ENCODE peak calls at places on chromosomes 2 and 18, in nine cellular contexts. One of them, this sample, is unnamed.
A peak's percentile ranks its signal among the peaks of the same experiment; 100 is the strongest.

GRCh38 chr2:880201-880970 is 70.3 kb upstream of the SNTG2 start:
- DNase-seq in lower lobe of right lung: no peak
- DNase-seq in nephron progenitor cell: no peak
- DNase-seq in AG04450: no peak
- DNase-seq in cardiac fibroblast: no peak
- DNase-seq in thoracic aorta: no peak
- DNase-seq in GM12865: no peak
- DNase-seq in activated CD8-positive, alpha-beta T cell treated with anti-CD3 and anti-CD28 coated beads for 36 hours: no peak
- DNase-seq in GM13977: no peak
- DNase-seq in this sample: no peak

GRCh38 chr2:179274749-179275148 is 10.1 kb upstream of the SESTD1 start:
- DNase-seq in lower lobe of right lung: no peak
- DNase-seq in nephron progenitor cell: no peak
- DNase-seq in AG04450: no peak
- DNase-seq in cardiac fibroblast: peak; percentile 47
- DNase-seq in thoracic aorta: no peak
- DNase-seq in GM12865: peak; percentile 69
- DNase-seq in activated CD8-positive, alpha-beta T cell treated with anti-CD3 and anti-CD28 coated beads for 36 hours: no peak
- DNase-seq in GM13977: no peak
- DNase-seq in this sample: no peak

GRCh38 chr2:10449838-10450691 is 1.9 kb upstream of the ODC1 start:
- DNase-seq in lower lobe of right lung: peak; percentile 56
- DNase-seq in nephron progenitor cell: no peak
- DNase-seq in AG04450: no peak
- DNase-seq in cardiac fibroblast: peak; percentile 38
- DNase-seq in thoracic aorta: no peak
- DNase-seq in GM12865: no peak
- DNase-seq in activated CD8-positive, alpha-beta T cell treated with anti-CD3 and anti-CD28 coated beads for 36 hours: no peak
- DNase-seq in GM13977: no peak
- DNase-seq in this sample: no peak

GRCh38 chr2:29766191-29766590 is 155.2 kb downstream of the ALK start:
- DNase-seq in lower lobe of right lung: no peak
- DNase-seq in nephron progenitor cell: no peak
- DNase-seq in AG04450: peak; percentile 45
- DNase-seq in cardiac fibroblast: peak; percentile 67
- DNase-seq in thoracic aorta: no peak
- DNase-seq in GM12865: no peak
- DNase-seq in activated CD8-positive, alpha-beta T cell treated with anti-CD3 and anti-CD28 coated beads for 36 hours: no peak
- DNase-seq in GM13977: no peak
- DNase-seq in this sample: no peak

GRCh38 chr2:146982393-146982846 is 862.4 kb upstream of the ACVR2A start:
- DNase-seq in lower lobe of right lung: peak; percentile 46
- DNase-seq in nephron progenitor cell: no peak
- DNase-seq in AG04450: peak; percentile 13
- DNase-seq in cardiac fibroblast: peak; percentile 94
- DNase-seq in thoracic aorta: no peak
- DNase-seq in GM12865: no peak
- DNase-seq in activated CD8-positive, alpha-beta T cell treated with anti-CD3 and anti-CD28 coated beads for 36 hours: no peak
- DNase-seq in GM13977: no peak
- DNase-seq in this sample: no peak

GRCh38 chr2:172462393-172463381 is 35.3 kb downstream of the ITGA6 start:
- DNase-seq in lower lobe of right lung: no peak
- DNase-seq in nephron progenitor cell: no peak
- DNase-seq in AG04450: no peak
- DNase-seq in cardiac fibroblast: no peak
- DNase-seq in thoracic aorta: no peak
- DNase-seq in GM12865: peak; percentile 47
- DNase-seq in activated CD8-positive, alpha-beta T cell treated with anti-CD3 and anti-CD28 coated beads for 36 hours: peak; percentile 55
- DNase-seq in GM13977: no peak
- DNase-seq in this sample: no peak

GRCh38 chr18:2845175-2845574 is 1.6 kb upstream of the EMILIN2 start:
- DNase-seq in lower lobe of right lung: no peak
- DNase-seq in nephron progenitor cell: no peak
- DNase-seq in AG04450: no peak
- DNase-seq in cardiac fibroblast: no peak
- DNase-seq in thoracic aorta: no peak
- DNase-seq in GM12865: peak; percentile 6
- DNase-seq in activated CD8-positive, alpha-beta T cell treated with anti-CD3 and anti-CD28 coated beads for 36 hours: no peak
- DNase-seq in GM13977: no peak
- DNase-seq in this sample: no peak

GRCh38 chr2:216004408-216005283 is 8.7 kb downstream of the MREG start:
- DNase-seq in lower lobe of right lung: no peak
- DNase-seq in nephron progenitor cell: no peak
- DNase-seq in AG04450: no peak
- DNase-seq in cardiac fibroblast: no peak
- DNase-seq in thoracic aorta: no peak
- DNase-seq in GM12865: peak; percentile 70
- DNase-seq in activated CD8-positive, alpha-beta T cell treated with anti-CD3 and anti-CD28 coated beads for 36 hours: peak; percentile 44
- DNase-seq in GM13977: no peak
- DNase-seq in this sample: no peak

GRCh38 chr2:74548919-74549684 is 4.6 kb downstream of the LOXL3 start:
- DNase-seq in lower lobe of right lung: peak; percentile 79
- DNase-seq in nephron progenitor cell: peak; percentile 74
- DNase-seq in AG04450: no peak
- DNase-seq in cardiac fibroblast: peak; percentile 54
- DNase-seq in thoracic aorta: no peak
- DNase-seq in GM12865: peak; percentile 65
- DNase-seq in activated CD8-positive, alpha-beta T cell treated with anti-CD3 and anti-CD28 coated beads for 36 hours: peak; percentile 37
- DNase-seq in GM13977: peak; percentile 84
- DNase-seq in this sample: peak; percentile 74

GRCh38 chr2:172021955-172022354 is 22.2 kb downstream of the METAP1D start:
- DNase-seq in lower lobe of right lung: no peak
- DNase-seq in nephron progenitor cell: peak; percentile 37
- DNase-seq in AG04450: no peak
- DNase-seq in cardiac fibroblast: peak; percentile 70
- DNase-seq in thoracic aorta: no peak
- DNase-seq in GM12865: no peak
- DNase-seq in activated CD8-positive, alpha-beta T cell treated with anti-CD3 and anti-CD28 coated beads for 36 hours: no peak
- DNase-seq in GM13977: no peak
- DNase-seq in this sample: no peak

GRCh38 chr2:171084128-171084527 is 76.6 kb downstream of the TLK1 start:
- DNase-seq in lower lobe of right lung: no peak
- DNase-seq in nephron progenitor cell: no peak
- DNase-seq in AG04450: no peak
- DNase-seq in cardiac fibroblast: no peak
- DNase-seq in thoracic aorta: no peak
- DNase-seq in GM12865: peak; percentile 26
- DNase-seq in activated CD8-positive, alpha-beta T cell treated with anti-CD3 and anti-CD28 coated beads for 36 hours: no peak
- DNase-seq in GM13977: no peak
- DNase-seq in this sample: no peak

GRCh38 chr2:105237045-105237765 is 4.3 kb upstream of the GPR45 start:
- DNase-seq in lower lobe of right lung: no peak
- DNase-seq in nephron progenitor cell: no peak
- DNase-seq in AG04450: no peak
- DNase-seq in cardiac fibroblast: no peak
- DNase-seq in thoracic aorta: no peak
- DNase-seq in GM12865: no peak
- DNase-seq in activated CD8-positive, alpha-beta T cell treated with anti-CD3 and anti-CD28 coated beads for 36 hours: peak; percentile 25
- DNase-seq in GM13977: peak; percentile 45
- DNase-seq in this sample: no peak

GRCh38 chr2:102091121-102091520 is 51.4 kb upstream of the IL1R1 start:
- DNase-seq in lower lobe of right lung: no peak
- DNase-seq in nephron progenitor cell: no peak
- DNase-seq in AG04450: no peak
- DNase-seq in cardiac fibroblast: no peak
- DNase-seq in thoracic aorta: no peak
- DNase-seq in GM12865: no peak
- DNase-seq in activated CD8-positive, alpha-beta T cell treated with anti-CD3 and anti-CD28 coated beads for 36 hours: no peak
- DNase-seq in GM13977: no peak
- DNase-seq in this sample: no peak

GRCh38 chr2:20657522-20658235 is 6.8 kb upstream of the HS1BP3 start:
- DNase-seq in lower lobe of right lung: peak; percentile 20
- DNase-seq in nephron progenitor cell: no peak
- DNase-seq in AG04450: no peak
- DNase-seq in cardiac fibroblast: no peak
- DNase-seq in thoracic aorta: no peak
- DNase-seq in GM12865: no peak
- DNase-seq in activated CD8-positive, alpha-beta T cell treated with anti-CD3 and anti-CD28 coated beads for 36 hours: no peak
- DNase-seq in GM13977: no peak
- DNase-seq in this sample: peak; percentile 16

GRCh38 chr2:188305271-188305670 is 13.6 kb downstream of the GULP1 start:
- DNase-seq in lower lobe of right lung: no peak
- DNase-seq in nephron progenitor cell: no peak
- DNase-seq in AG04450: no peak
- DNase-seq in cardiac fibroblast: no peak
- DNase-seq in thoracic aorta: no peak
- DNase-seq in GM12865: no peak
- DNase-seq in activated CD8-positive, alpha-beta T cell treated with anti-CD3 and anti-CD28 coated beads for 36 hours: no peak
- DNase-seq in GM13977: no peak
- DNase-seq in this sample: no peak

GRCh38 chr2:191013617-191013875 is 425 bp downstream of the STAT1 start:
- DNase-seq in lower lobe of right lung: no peak
- DNase-seq in nephron progenitor cell: no peak
- DNase-seq in AG04450: no peak
- DNase-seq in cardiac fibroblast: no peak
- DNase-seq in thoracic aorta: no peak
- DNase-seq in GM12865: no peak
- DNase-seq in activated CD8-positive, alpha-beta T cell treated with anti-CD3 and anti-CD28 coated beads for 36 hours: no peak
- DNase-seq in GM13977: no peak
- DNase-seq in this sample: no peak

GRCh38 chr2:191228333-191228732 is 16.9 kb upstream of the MYO1B start:
- DNase-seq in lower lobe of right lung: no peak
- DNase-seq in nephron progenitor cell: no peak
- DNase-seq in AG04450: no peak
- DNase-seq in cardiac fibroblast: no peak
- DNase-seq in thoracic aorta: no peak
- DNase-seq in GM12865: no peak
- DNase-seq in activated CD8-positive, alpha-beta T cell treated with anti-CD3 and anti-CD28 coated beads for 36 hours: no peak
- DNase-seq in GM13977: no peak
- DNase-seq in this sample: no peak

GRCh38 chr2:8489221-8489620 is 192.6 kb upstream of the ID2 start:
- DNase-seq in lower lobe of right lung: no peak
- DNase-seq in nephron progenitor cell: no peak
- DNase-seq in AG04450: no peak
- DNase-seq in cardiac fibroblast: no peak
- DNase-seq in thoracic aorta: no peak
- DNase-seq in GM12865: no peak
- DNase-seq in activated CD8-positive, alpha-beta T cell treated with anti-CD3 and anti-CD28 coated beads for 36 hours: no peak
- DNase-seq in GM13977: no peak
- DNase-seq in this sample: no peak

GRCh38 chr2:153770359-153770991 is 101.2 kb upstream of the GALNT13 start:
- DNase-seq in lower lobe of right lung: no peak
- DNase-seq in nephron progenitor cell: no peak
- DNase-seq in AG04450: no peak
- DNase-seq in cardiac fibroblast: peak; percentile 2
- DNase-seq in thoracic aorta: no peak
- DNase-seq in GM12865: no peak
- DNase-seq in activated CD8-positive, alpha-beta T cell treated with anti-CD3 and anti-CD28 coated beads for 36 hours: no peak
- DNase-seq in GM13977: no peak
- DNase-seq in this sample: no peak
- TF ChIP-seq CTCF in lower lobe of right lung: no peak
- TF ChIP-seq CTCF in nephron progenitor cell: no peak
- TF ChIP-seq CTCF in AG04450: no peak
- TF ChIP-seq CTCF in cardiac fibroblast: no peak
- TF ChIP-seq CTCF in thoracic aorta: no peak
- TF ChIP-seq CTCF in GM12865: peak; percentile 12
- TF ChIP-seq CTCF in activated CD8-positive, alpha-beta T cell treated with anti-CD3 and anti-CD28 coated beads for 36 hours: no peak
- TF ChIP-seq CTCF in GM13977: no peak
- TF ChIP-seq CTCF in this sample: no peak

GRCh38 chr2:231715499-231715837 is 7.1 kb downstream of the PTMA start:
- DNase-seq in lower lobe of right lung: peak; percentile 35
- DNase-seq in nephron progenitor cell: no peak
- DNase-seq in AG04450: no peak
- DNase-seq in cardiac fibroblast: no peak
- DNase-seq in thoracic aorta: no peak
- DNase-seq in GM12865: no peak
- DNase-seq in activated CD8-positive, alpha-beta T cell treated with anti-CD3 and anti-CD28 coated beads for 36 hours: no peak
- DNase-seq in GM13977: no peak
- DNase-seq in this sample: no peak
- TF ChIP-seq CTCF in lower lobe of right lung: peak; percentile 4
- TF ChIP-seq CTCF in nephron progenitor cell: no peak
- TF ChIP-seq CTCF in AG04450: no peak
- TF ChIP-seq CTCF in cardiac fibroblast: no peak
- TF ChIP-seq CTCF in thoracic aorta: peak; percentile 40
- TF ChIP-seq CTCF in GM12865: no peak
- TF ChIP-seq CTCF in activated CD8-positive, alpha-beta T cell treated with anti-CD3 and anti-CD28 coated beads for 36 hours: peak; percentile 18
- TF ChIP-seq CTCF in GM13977: no peak
- TF ChIP-seq CTCF in this sample: no peak

GRCh38 chr2:26840937-26841610 is 6.9 kb upstream of the DPYSL5 start:
- DNase-seq in lower lobe of right lung: no peak
- DNase-seq in nephron progenitor cell: no peak
- DNase-seq in AG04450: no peak
- DNase-seq in cardiac fibroblast: peak; percentile 10
- DNase-seq in thoracic aorta: no peak
- DNase-seq in GM12865: peak; percentile 17
- DNase-seq in activated CD8-positive, alpha-beta T cell treated with anti-CD3 and anti-CD28 coated beads for 36 hours: no peak
- DNase-seq in GM13977: no peak
- DNase-seq in this sample: no peak
- TF ChIP-seq CTCF in lower lobe of right lung: no peak
- TF ChIP-seq CTCF in nephron progenitor cell: no peak
- TF ChIP-seq CTCF in AG04450: peak; percentile 6
- TF ChIP-seq CTCF in cardiac fibroblast: peak; percentile 23
- TF ChIP-seq CTCF in thoracic aorta: no peak
- TF ChIP-seq CTCF in GM12865: no peak
- TF ChIP-seq CTCF in activated CD8-positive, alpha-beta T cell treated with anti-CD3 and anti-CD28 coated beads for 36 hours: no peak
- TF ChIP-seq CTCF in GM13977: no peak
- TF ChIP-seq CTCF in this sample: no peak

GRCh38 chr2:131104487-131105155 is 515 bp upstream of the PLEKHB2 start:
- DNase-seq in lower lobe of right lung: peak; percentile 85
- DNase-seq in nephron progenitor cell: no peak
- DNase-seq in AG04450: peak; percentile 33
- DNase-seq in cardiac fibroblast: peak; percentile 86
- DNase-seq in thoracic aorta: peak; percentile 10
- DNase-seq in GM12865: peak; percentile 90
- DNase-seq in activated CD8-positive, alpha-beta T cell treated with anti-CD3 and anti-CD28 coated beads for 36 hours: peak; percentile 51
- DNase-seq in GM13977: peak; percentile 38
- DNase-seq in this sample: peak; percentile 80

GRCh38 chr2:131105950-131106801 is 1.0 kb downstream of the PLEKHB2 start:
- DNase-seq in lower lobe of right lung: peak; percentile 58
- DNase-seq in nephron progenitor cell: peak; percentile 5
- DNase-seq in AG04450: no peak
- DNase-seq in cardiac fibroblast: peak; percentile 69
- DNase-seq in thoracic aorta: peak; percentile 3
- DNase-seq in GM12865: peak; percentile 64
- DNase-seq in activated CD8-positive, alpha-beta T cell treated with anti-CD3 and anti-CD28 coated beads for 36 hours: peak; percentile 67
- DNase-seq in GM13977: peak; percentile 60
- DNase-seq in this sample: no peak

DNA sequence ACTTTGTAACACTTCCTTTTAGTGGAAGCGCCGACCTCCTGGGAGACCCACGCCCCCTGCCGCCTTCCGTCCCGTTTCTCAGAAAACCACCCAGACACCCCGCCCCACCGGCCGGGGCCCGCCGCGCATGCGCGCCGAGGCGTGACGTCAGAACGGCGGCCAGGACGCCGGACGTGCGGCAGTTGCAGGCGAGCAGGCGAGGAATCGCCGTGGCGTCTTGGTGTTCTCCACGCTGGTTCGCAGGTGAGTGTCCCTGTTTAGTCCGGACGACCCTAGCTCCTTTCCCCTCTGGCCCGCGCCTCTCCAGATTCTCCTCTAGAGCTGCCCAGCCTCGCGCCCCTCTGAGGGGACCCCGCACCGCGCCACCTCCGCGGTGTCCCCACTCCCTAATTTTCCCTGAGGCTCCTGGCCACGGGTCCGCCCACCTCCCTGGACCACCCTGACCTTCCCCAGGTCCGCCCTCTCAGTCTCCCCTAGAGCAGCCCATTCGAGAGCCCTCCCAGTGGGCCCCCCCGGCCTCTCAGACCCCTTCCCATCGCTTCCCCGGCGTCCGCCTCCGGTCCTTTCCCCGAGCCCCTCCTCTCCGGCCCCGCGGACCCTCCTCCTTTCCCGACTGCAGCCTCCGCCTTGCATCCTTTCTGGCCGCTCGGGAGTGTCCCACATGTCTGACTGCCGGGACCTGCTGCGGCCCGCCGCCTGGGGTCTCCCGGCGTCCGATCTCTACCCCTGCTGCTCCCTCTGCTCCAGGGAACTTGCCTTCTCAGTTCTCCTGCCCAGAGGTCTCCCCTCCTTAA is at the start of gene PLEKHB2:
- DNase-seq in lower lobe of right lung: peak; percentile 93
- DNase-seq in nephron progenitor cell: peak; percentile 96
- DNase-seq in AG04450: peak; percentile 47
- DNase-seq in cardiac fibroblast: peak; percentile 90
- DNase-seq in thoracic aorta: peak; percentile 46
- DNase-seq in GM12865: peak; percentile 95
- DNase-seq in activated CD8-positive, alpha-beta T cell treated with anti-CD3 and anti-CD28 coated beads for 36 hours: peak; percentile 91
- DNase-seq in GM13977: peak; percentile 94
- DNase-seq in this sample: peak; percentile 98
- TF ChIP-seq CTCF in lower lobe of right lung: peak; percentile 36
- TF ChIP-seq CTCF in nephron progenitor cell: no peak
- TF ChIP-seq CTCF in AG04450: peak; percentile 30
- TF ChIP-seq CTCF in cardiac fibroblast: peak; percentile 30
- TF ChIP-seq CTCF in thoracic aorta: peak; percentile 13
- TF ChIP-seq CTCF in GM12865: peak; percentile 8
- TF ChIP-seq CTCF in activated CD8-positive, alpha-beta T cell treated with anti-CD3 and anti-CD28 coated beads for 36 hours: no peak
- TF ChIP-seq CTCF in GM13977: peak; percentile 18
- TF ChIP-seq CTCF in this sample: no peak

This sample was measured in left lung.